ENCODE peak calls at places on chromosomes 11 and 22, in ten cellular contexts. S is K562, G is fibroblast of lung, W is mammary epithelial cell, J is keratinocyte, M is astrocyte, N is H9, H is HCT116, V is neuronal stem cell, U is A549. L is an unnamed sample.
A peak's percentile ranks its signal among the peaks of the same experiment; 100 is the strongest.

GRCh38 chr11:126686938-126687337 is 313.6 kb downstream of the KIRREL3 start:
- DNase-seq in S (no peak), G (no peak), W (no peak), J (no peak), M (no peak), N (no peak), H (no peak), V (no peak), U (no peak), L (no peak)

GRCh38 chr11:61362542-61362875 is 335 bp downstream of the TMEM138 start:
- DNase-seq in S (peak; percentile 47), G (peak; percentile 61), W (no peak), J (no peak), M (peak; percentile 66), N (no peak), H (no peak), V (no peak), U (peak; percentile 49), L (peak; percentile 71)

GRCh38 chr11:45366196-45366595 is 80.1 kb upstream of the SYT13 start:
- DNase-seq in S (no peak), G (no peak), W (no peak), J (no peak), M (no peak), N (no peak), H (no peak), V (no peak), U (no peak), L (peak; percentile 6)

GRCh38 chr11:120133216-120134105 is 4.5 kb downstream of the TRIM29 start:
- DNase-seq in S (no peak), G (no peak), W (no peak), J (no peak), M (no peak), N (peak; percentile 16), H (no peak), V (no peak), U (no peak), L (no peak)

GRCh38 chr11:22276535-22276934 is 61.6 kb upstream of the SLC17A6 start:
- DNase-seq in S (no peak), G (no peak), W (no peak), J (no peak), M (no peak), N (no peak), H (no peak), V (no peak), U (no peak), L (no peak)

GRCh38 chr11:111335124-111335535 is 36.8 kb downstream of the POU2AF3 start:
- DNase-seq in S (no peak), G (no peak), W (no peak), J (no peak), M (no peak), N (no peak), H (no peak), V (no peak), U (no peak), L (no peak)

GRCh38 chr22:33565580-33565995 is 354.7 kb downstream of the LARGE1 start:
- DNase-seq in S (no peak), G (no peak), W (no peak), J (no peak), M (no peak), N (no peak), H (no peak), V (no peak), U (no peak), L (no peak)

GRCh38 chr11:118295834-118296454 is 8.6 kb upstream of the CD3E start:
- DNase-seq in S (no peak), G (peak; percentile 15), W (peak; percentile 74), J (peak; percentile 53), M (peak; percentile 18), N (no peak), H (peak; percentile 43), V (no peak), U (no peak), L (peak; percentile 16)

GRCh38 chr11:47403135-47403534 is 5.3 kb upstream of the SLC39A13 start:
- DNase-seq in S (no peak), G (no peak), W (no peak), J (no peak), M (no peak), N (no peak), H (no peak), V (no peak), U (no peak), L (no peak)

GRCh38 chr11:61971177-61972111 is 4.0 kb upstream of the FTH1 start:
- DNase-seq in S (peak; percentile 92), G (peak; percentile 100), W (peak; percentile 97), J (peak; percentile 95), M (peak; percentile 98), N (peak; percentile 99), H (peak; percentile 88), V (peak; percentile 62), U (peak; percentile 88), L (peak; percentile 99)

GRCh38 chr22:39431821-39432251 is 25.0 kb upstream of the MGAT3 start:
- DNase-seq in S (no peak), G (peak; percentile 24), W (no peak), J (no peak), M (peak; percentile 13), N (no peak), H (no peak), V (no peak), U (no peak), L (peak; percentile 26)

GRCh38 chr22:43887391-43887790 is 4.4 kb downstream of the PNPLA5 start:
- DNase-seq in S (no peak), G (no peak), W (no peak), J (no peak), M (no peak), N (no peak), H (no peak), V (no peak), U (no peak), L (no peak)

GRCh38 chr11:2202900-2203439 is 31.4 kb upstream of the TH start:
- DNase-seq in S (no peak), G (no peak), W (no peak), J (no peak), M (no peak), N (no peak), H (no peak), V (no peak), U (no peak), L (no peak)

GRCh38 chr11:115052601-115053000 is 374.3 kb downstream of the NXPE2 start:
- DNase-seq in S (no peak), G (no peak), W (no peak), J (no peak), M (no peak), N (no peak), H (no peak), V (no peak), U (no peak), L (no peak)

GRCh38 chr11:64000740-64001514 is 14.7 kb downstream of the OTUB1 start:
- DNase-seq in S (no peak), G (no peak), W (no peak), J (no peak), M (no peak), N (no peak), H (no peak), V (no peak), U (no peak), L (no peak)
- H3K4me2 ChIP-seq in S (no peak overlapping the region), G (no peak overlapping the region), W (peak overlapping the region; percentile 73), J (peak overlapping the region; percentile 58), M (peak overlapping the region; percentile 76), N (no peak overlapping the region), H (no peak overlapping the region), V (peak overlapping the region; percentile 83), U (no peak overlapping the region), L (peak overlapping the region; percentile 62)

GRCh38 chr11:58061813-58062212 is 31.1 kb downstream of the OR6Q1 start:
- DNase-seq in S (no peak), G (peak; percentile 54), W (peak; percentile 98), J (peak; percentile 98), M (peak; percentile 96), N (no peak), H (no peak), V (no peak), U (no peak), L (no peak)

GRCh38 chr11:58059011-58059358 is 28.2 kb downstream of the OR6Q1 start:
- DNase-seq in S (no peak), G (peak; percentile 77), W (peak; percentile 78), J (peak; percentile 48), M (peak; percentile 96), N (no peak), H (no peak), V (peak; percentile 43), U (no peak), L (peak; percentile 50)

GRCh38 chr11:58060939-58061672 is 30.4 kb downstream of the OR6Q1 start:
- DNase-seq in S (no peak), G (no peak), W (peak; percentile 37), J (no peak), M (peak; percentile 23), N (peak; percentile 46), H (no peak), V (no peak), U (no peak), L (no peak)

GRCh38 chr11:58058276-58059010 is 27.7 kb downstream of the OR6Q1 start:
- DNase-seq in S (no peak), G (no peak), W (peak; percentile 17), J (no peak), M (no peak), N (no peak), H (no peak), V (no peak), U (no peak), L (no peak)

GRCh38 chr11:58060535-58060934 is 29.8 kb downstream of the OR6Q1 start:
- DNase-seq in S (no peak), G (no peak), W (no peak), J (no peak), M (no peak), N (no peak), H (no peak), V (no peak), U (no peak), L (no peak)
- H3K4me2 ChIP-seq in S (no peak overlapping the region), G (no peak overlapping the region), W (no peak overlapping the region), J (no peak overlapping the region), M (no peak overlapping the region), N (no peak overlapping the region), H (no peak overlapping the region), V (no peak overlapping the region), U (no peak overlapping the region), L (peak overlapping the region; percentile 2)

GRCh38 chr11:77347962-77348361 is 46.5 kb upstream of the GDPD4 start:
- DNase-seq in S (no peak), G (no peak), W (no peak), J (no peak), M (no peak), N (no peak), H (no peak), V (no peak), U (no peak), L (no peak)

GRCh38 chr11:77345621-77346020 is 44.1 kb upstream of the GDPD4 start:
- DNase-seq in S (no peak), G (peak; percentile 69), W (peak; percentile 3), J (no peak), M (peak; percentile 94), N (no peak), H (no peak), V (no peak), U (no peak), L (peak; percentile 11)

GRCh38 chr11:77351281-77351905 is 49.9 kb upstream of the GDPD4 start:
- DNase-seq in S (no peak), G (peak; percentile 55), W (peak; percentile 69), J (no peak), M (no peak), N (no peak), H (no peak), V (no peak), U (no peak), L (no peak)

GRCh38 chr11:77346906-77347603 is 45.6 kb upstream of the GDPD4 start:
- DNase-seq in S (no peak), G (peak; percentile 67), W (peak; percentile 62), J (no peak), M (peak; percentile 97), N (no peak), H (no peak), V (no peak), U (no peak), L (peak; percentile 75)
- H3K4me2 ChIP-seq in S (no peak overlapping the region), G (no peak overlapping the region), W (no peak overlapping the region), J (peak overlapping the region; percentile 23), M (peak overlapping the region; percentile 30), N (no peak overlapping the region), H (no peak overlapping the region), V (no peak overlapping the region), U (no peak overlapping the region), L (no peak overlapping the region)

GRCh38 chr11:1194231-1194976 is 28.5 kb upstream of the MUC5B start:
- DNase-seq in S (no peak), G (no peak), W (no peak), J (no peak), M (no peak), N (no peak), H (no peak), V (no peak), U (no peak), L (no peak)
- H3K4me2 ChIP-seq in S (no peak overlapping the region), G (no peak overlapping the region), W (no peak overlapping the region), J (no peak overlapping the region), M (no peak overlapping the region), N (no peak overlapping the region), H (no peak overlapping the region), V (no peak overlapping the region), U (no peak overlapping the region), L (no peak overlapping the region)